ENCODE peak calls at places on chromosomes 3 and 15, in seven cellular contexts. A, D, O, M, Z, F and B are unnamed samples.

GRCh38 chr3:123353227-123353851 is 95.6 kb downstream of the ADCY5 start:
- DNase-seq in A (no peak), D (no peak), O (no peak), M (no peak), Z (no peak), F (no peak), B (no peak)

GRCh38 chr15:60390931-60391501 is 6.8 kb downstream of the ANXA2 start:
- DNase-seq in A (peak), D (no peak), O (peak), M (no peak), Z (no peak), F (peak), B (peak)

GRCh38 chr3:87318609-87319008 is 42.2 kb upstream of the POU1F1 start:
- DNase-seq in A (no peak), D (no peak), O (no peak), M (no peak), Z (no peak), F (no peak), B (no peak)

GRCh38 chr15:57284535-57284934 is 91.8 kb upstream of the CGNL1 start:
- DNase-seq in A (no peak), D (no peak), O (no peak), M (no peak), Z (no peak), F (no peak), B (no peak)

GRCh38 chr3:98745718-98746117 is 17.4 kb upstream of the ST3GAL6 start:
- DNase-seq in A (no peak), D (no peak), O (no peak), M (no peak), Z (no peak), F (no peak), B (no peak)

GRCh38 chr3:134367869-134368750 is 6.1 kb downstream of the AMOTL2 start:
- DNase-seq in A (no peak), D (no peak), O (no peak), M (no peak), Z (no peak), F (no peak), B (no peak)

GRCh38 chr15:92833493-92834271 is 66.4 kb upstream of the CHD2 start:
- DNase-seq in A (no peak), D (no peak), O (no peak), M (no peak), Z (no peak), F (no peak), B (no peak)

GRCh38 chr3:124780356-124780755 is 50.1 kb downstream of the UMPS start:
- DNase-seq in A (peak), D (no peak), O (no peak), M (no peak), Z (no peak), F (no peak), B (no peak)

GRCh38 chr3:53613111-53613510 is 118.7 kb downstream of the CACNA1D start:
- DNase-seq in A (no peak), D (no peak), O (no peak), M (no peak), Z (no peak), F (no peak), B (no peak)

GRCh38 chr3:38354588-38355344 is 8.2 kb downstream of the XYLB start:
- DNase-seq in A (peak), D (no peak), O (no peak), M (no peak), Z (no peak), F (no peak), B (no peak)

GRCh38 chr3:136385457-136385856 is 135.3 kb downstream of the PCCB start:
- DNase-seq in A (no peak), D (no peak), O (no peak), M (no peak), Z (no peak), F (no peak), B (no peak)

GRCh38 chr15:61681038-61681418 is 379.2 kb downstream of the VPS13C start:
- DNase-seq in A (no peak), D (no peak), O (no peak), M (no peak), Z (no peak), F (no peak), B (no peak)

GRCh38 chr15:89999676-90000174 is 1.4 kb upstream of the ZNF710 start:
- DNase-seq in A (peak), D (no peak), O (no peak), M (no peak), Z (no peak), F (no peak), B (no peak)

GRCh38 chr15:51970132-51970817 is 1.3 kb downstream of the LEO1 start:
- DNase-seq in A (no peak), D (no peak), O (peak), M (no peak), Z (no peak), F (peak), B (no peak)

GRCh38 chr15:75208501-75209288 is 7.0 kb downstream of the C15orf39 start:
- DNase-seq in A (no peak), D (no peak), O (no peak), M (no peak), Z (no peak), F (no peak), B (no peak)

GRCh38 chr3:100954990-100955389 is 38.2 kb downstream of the ABI3BP start:
- DNase-seq in A (peak), D (no peak), O (no peak), M (no peak), Z (no peak), F (no peak), B (no peak)

GRCh38 chr3:111801697-111802655 is 57.1 kb upstream of the PHLDB2 start:
- DNase-seq in A (peak), D (no peak), O (peak), M (no peak), Z (no peak), F (no peak), B (no peak)

GRCh38 chr3:136752046-136752326 is 192 bp downstream of the STAG1 start:
- DNase-seq in A (no peak), D (no peak), O (no peak), M (no peak), Z (no peak), F (no peak), B (no peak)

GRCh38 chr3:182478369-182478768 is 314.9 kb upstream of the ATP11B start:
- DNase-seq in A (no peak), D (no peak), O (no peak), M (no peak), Z (no peak), F (no peak), B (no peak)

GRCh38 chr3:127316685-127317084 is 28.8 kb upstream of the PRR20G start:
- DNase-seq in A (no peak), D (no peak), O (no peak), M (no peak), Z (no peak), F (no peak), B (no peak)

GRCh38 chr3:123284399-123285010 is 82.8 kb downstream of the SEC22A start:
- DNase-seq in A (no peak), D (no peak), O (no peak), M (no peak), Z (no peak), F (no peak), B (no peak)

GRCh38 chr3:56800373-56801150 is 1.2 kb downstream of the ARHGEF3 start:
- DNase-seq in A (no peak), D (no peak), O (no peak), M (no peak), Z (no peak), F (no peak), B (no peak)

GRCh38 chr3:127721536-127721935 is 48.8 kb downstream of the ABTB1 start:
- DNase-seq in A (no peak), D (no peak), O (no peak), M (no peak), Z (no peak), F (no peak), B (no peak)

GRCh38 chr3:65439641-65440040 is 599.1 kb downstream of the MAGI1 start:
- DNase-seq in A (peak), D (peak), O (peak), M (no peak), Z (peak), F (peak), B (peak)

GRCh38 chr3:69435274-69436262 is 49.7 kb upstream of the FRMD4B start:
- DNase-seq in A (no peak), D (no peak), O (no peak), M (no peak), Z (no peak), F (no peak), B (no peak)

GRCh38 chr15:66004618-66005262 is 135.4 kb downstream of the RAB11A start:
- DNase-seq in A (peak), D (peak), O (peak), M (no peak), Z (no peak), F (peak), B (no peak)

GRCh38 chr15:67839358-67839928 is 402 bp downstream of the RNU6-1 start:
- DNase-seq in A (peak), D (peak), O (peak), M (no peak), Z (no peak), F (peak), B (peak)

GRCh38 chr3:190589326-190589725 is 75.4 kb downstream of the IL1RAP start:
- DNase-seq in A (no peak), D (no peak), O (no peak), M (no peak), Z (no peak), F (no peak), B (no peak)

GRCh38 chr3:11007534-11007933 is 15.0 kb downstream of the SLC6A1 start:
- DNase-seq in A (no peak), D (no peak), O (no peak), M (no peak), Z (no peak), F (no peak), B (no peak)

GRCh38 chr3:171783086-171783485 is 27.2 kb downstream of the PLD1 start:
- DNase-seq in A (peak), D (no peak), O (no peak), M (no peak), Z (no peak), F (no peak), B (no peak)

GRCh38 chr15:90232941-90233700 is 620 bp downstream of the CIB1 start:
- DNase-seq in A (peak), D (peak), O (peak), M (no peak), Z (no peak), F (peak), B (no peak)

GRCh38 chr3:54426431-54426830 is 304.1 kb downstream of the CACNA2D3 start:
- DNase-seq in A (no peak), D (no peak), O (no peak), M (no peak), Z (no peak), F (no peak), B (no peak)

GRCh38 chr3:50661321-50661837 is 13.3 kb upstream of the DOCK3 start:
- DNase-seq in A (no peak), D (no peak), O (no peak), M (no peak), Z (no peak), F (no peak), B (no peak)

GRCh38 chr3:54756330-54756731 is 171.5 kb downstream of the LRTM1 start:
- DNase-seq in A (peak), D (no peak), O (no peak), M (no peak), Z (no peak), F (no peak), B (no peak)

GRCh38 chr3:73540969-73541740 is 83.6 kb downstream of the PDZRN3 start:
- DNase-seq in A (peak), D (no peak), O (no peak), M (no peak), Z (no peak), F (no peak), B (no peak)

GRCh38 chr3:123193448-123194101 is 8.2 kb upstream of the SEC22A start:
- DNase-seq in A (no peak), D (no peak), O (no peak), M (no peak), Z (no peak), F (no peak), B (no peak)

GRCh38 chr3:102629943-102630342 is 195.1 kb downstream of the ZPLD1 start:
- DNase-seq in A (no peak), D (no peak), O (no peak), M (no peak), Z (no peak), F (no peak), B (no peak)

GRCh38 chr3:143585720-143586456 is 262.4 kb downstream of the SLC9A9 start:
- DNase-seq in A (no peak), D (no peak), O (no peak), M (peak), Z (no peak), F (no peak), B (no peak)

GRCh38 chr3:143590660-143591059 is 257.6 kb downstream of the SLC9A9 start:
- DNase-seq in A (no peak), D (peak), O (no peak), M (no peak), Z (no peak), F (no peak), B (no peak)

GRCh38 chr3:143581972-143582722 is 266.1 kb downstream of the SLC9A9 start:
- DNase-seq in A (no peak), D (no peak), O (no peak), M (no peak), Z (no peak), F (no peak), B (no peak)

GRCh38 chr3:143586565-143586964 is 261.7 kb downstream of the SLC9A9 start:
- DNase-seq in A (no peak), D (no peak), O (no peak), M (no peak), Z (no peak), F (no peak), B (no peak)
- TF ChIP-seq CEBPB in A (no peak), D (no peak), O (no peak), M (no peak), Z (no peak), F (no peak), B (no peak)

DNA sequence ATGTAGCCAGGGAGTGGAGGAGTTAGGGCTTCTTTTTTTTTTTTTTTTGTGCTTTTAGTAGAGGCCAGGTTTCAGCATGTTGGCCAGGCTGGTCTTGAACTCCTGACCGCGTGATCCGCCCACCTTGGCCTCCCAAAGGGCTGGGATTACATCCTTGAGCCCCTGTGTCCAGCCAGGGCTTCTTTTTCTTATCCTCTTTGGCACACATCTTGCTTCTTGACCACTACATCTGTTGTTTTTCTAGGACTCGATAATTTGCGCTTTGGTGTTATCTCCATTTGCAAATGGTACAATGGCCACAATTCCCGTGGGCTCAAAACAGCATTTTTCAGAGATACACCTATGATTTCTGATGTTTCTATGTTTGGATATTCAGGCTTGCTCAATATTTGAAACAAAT is 4.2 kb downstream of the SKIL start:
- DNase-seq in A (no peak), D (peak), O (no peak), M (no peak), Z (no peak), F (no peak), B (no peak)
- H3K4me3 ChIP-seq in A (peak), D (no peak), O (peak), M (peak), Z (peak), F (no peak), B (no peak)

DNA sequence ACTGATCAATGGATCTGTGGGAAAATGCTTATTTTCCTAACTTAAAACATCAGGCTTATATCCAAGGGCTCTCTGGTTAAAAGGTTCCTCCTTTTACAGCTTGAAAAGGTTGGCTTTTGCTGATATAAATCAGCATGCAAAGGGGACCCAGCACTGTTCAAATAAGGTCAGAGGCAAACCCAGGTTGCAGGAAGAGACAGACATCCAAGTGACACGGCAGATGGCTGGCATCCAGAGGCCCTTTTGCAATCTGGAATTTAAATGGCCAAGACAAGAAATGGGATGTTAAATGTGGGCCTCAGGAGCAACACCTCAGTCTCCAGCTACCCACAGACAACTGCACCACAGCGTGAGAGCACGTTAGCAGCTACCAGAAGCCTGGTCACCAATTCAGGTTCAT is 6.3 kb downstream of the SH3BP5 start:
- DNase-seq in A (no peak), D (no peak), O (no peak), M (no peak), Z (no peak), F (no peak), B (no peak)
- TF ChIP-seq CEBPB in A (no peak), D (no peak), O (no peak), M (no peak), Z (no peak), F (no peak), B (no peak)

DNA sequence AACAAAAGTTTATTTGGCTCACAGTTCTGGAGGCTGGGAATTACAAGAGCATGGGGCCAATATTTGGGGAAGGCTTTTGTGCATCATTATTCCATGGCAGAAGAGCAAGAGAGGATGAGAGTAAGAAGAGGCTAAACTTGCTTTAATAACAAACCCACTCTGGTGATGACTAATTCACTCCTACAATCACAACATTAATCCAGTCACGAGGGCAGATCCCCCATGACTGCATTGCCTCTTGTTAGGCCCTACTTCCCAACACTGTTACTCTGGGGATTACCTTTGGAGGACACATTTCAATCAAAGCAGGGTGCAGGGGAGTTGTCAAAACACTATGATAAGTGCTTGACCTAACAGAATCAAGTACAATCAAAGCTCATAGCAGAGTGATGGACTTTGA is 181.7 kb downstream of the BBX start:
- DNase-seq in A (peak), D (no peak), O (no peak), M (no peak), Z (no peak), F (no peak), B (no peak)
- H3K4me3 ChIP-seq in A (no peak), D (no peak), O (no peak), M (no peak), Z (no peak), F (no peak), B (no peak)

GRCh38 chr15:48112242-48112641 is 8.5 kb upstream of the SLC24A5 start:
- DNase-seq in A (peak), D (no peak), O (peak), M (no peak), Z (peak), F (peak), B (peak)
- TF ChIP-seq CEBPB in A (no peak), D (no peak), O (no peak), M (no peak), Z (no peak), F (no peak), B (no peak)

GRCh38 chr15:26970712-26971210 is at the start of gene GABRG3:
- DNase-seq in A (no peak), D (no peak), O (peak), M (no peak), Z (no peak), F (no peak), B (no peak)
- H3K4me3 ChIP-seq in A (no peak), D (no peak), O (peak), M (no peak), Z (peak), F (no peak), B (no peak)

DNA sequence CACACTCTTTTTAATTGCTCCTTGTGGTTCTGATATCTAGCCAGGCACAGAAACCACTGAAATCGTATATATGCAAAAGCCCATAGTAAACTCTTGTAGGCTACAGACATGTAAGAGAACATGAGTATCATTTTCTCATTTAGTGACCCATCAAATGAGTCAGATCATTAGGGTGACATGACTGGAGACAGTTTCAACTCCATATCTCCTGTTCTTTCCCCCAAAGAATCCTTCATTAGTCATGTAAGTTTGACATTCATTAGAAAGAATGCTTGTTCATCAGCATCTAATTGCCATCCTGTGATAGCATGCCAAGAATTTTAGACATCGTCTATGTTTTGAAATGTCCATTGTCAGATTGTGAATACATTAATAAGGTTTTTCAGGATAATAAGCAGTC is 264.9 kb upstream of the TPM1 start:
- DNase-seq in A (peak), D (no peak), O (no peak), M (no peak), Z (no peak), F (no peak), B (no peak)
- TF ChIP-seq CEBPB in A (no peak), D (no peak), O (no peak), M (no peak), Z (no peak), F (no peak), B (no peak)

GRCh38 chr3:36926292-36926897 is 18.5 kb downstream of the TRANK1 start:
- DNase-seq in A (no peak), D (no peak), O (no peak), M (no peak), Z (no peak), F (no peak), B (no peak)

GRCh38 chr3:36924748-36925521 is 19.9 kb downstream of the TRANK1 start:
- DNase-seq in A (no peak), D (no peak), O (no peak), M (no peak), Z (no peak), F (no peak), B (no peak)

GRCh38 chr3:36920884-36921567 is 23.8 kb downstream of the TRANK1 start:
- DNase-seq in A (no peak), D (no peak), O (no peak), M (no peak), Z (no peak), F (no peak), B (no peak)

GRCh38 chr3:36923981-36924747 is 20.7 kb downstream of the TRANK1 start:
- DNase-seq in A (no peak), D (no peak), O (no peak), M (no peak), Z (no peak), F (no peak), B (no peak)

GRCh38 chr3:36923523-36923943 is 21.3 kb downstream of the TRANK1 start:
- DNase-seq in A (no peak), D (no peak), O (peak), M (no peak), Z (no peak), F (no peak), B (no peak)
- H3K4me3 ChIP-seq in A (no peak), D (no peak), O (no peak), M (no peak), Z (no peak), F (no peak), B (no peak)

DNA sequence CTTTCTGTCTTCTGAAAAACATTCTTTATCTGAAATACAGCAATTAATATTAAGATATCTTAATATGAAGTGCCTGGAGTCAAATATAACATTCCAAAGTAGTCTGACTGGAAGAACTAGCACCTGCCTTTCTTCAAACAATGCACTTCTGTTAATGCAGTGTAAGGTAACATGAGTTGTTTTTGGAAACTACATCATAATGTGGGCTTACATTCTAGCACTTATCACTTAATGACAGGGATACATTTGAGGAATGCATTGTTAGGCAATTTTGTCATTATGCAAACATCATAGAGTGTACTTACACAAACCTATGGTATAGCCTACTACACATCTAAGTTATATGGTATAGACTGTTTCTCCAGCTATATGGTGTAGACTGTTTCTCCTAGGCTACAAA is 49.2 kb downstream of the SLC15A2 start:
- DNase-seq in A (no peak), D (no peak), O (no peak), M (no peak), Z (no peak), F (peak), B (no peak)
- TF ChIP-seq CEBPB in A (no peak), D (no peak), O (no peak), M (no peak), Z (no peak), F (no peak), B (no peak)